ENCODE peak calls at places on chromosome 7, in four cellular contexts. O is NCI-H69, T is NCI-H2081, D is ACHN. E is an unnamed sample.

GRCh38 chr7:130897515-130898419 is 163.8 kb upstream of the KLF14 start:
- DNase-seq in O (no peak), T (no peak), D (peak; percentile 97), E (no peak)

GRCh38 chr7:75818462-75818861 is 4.9 kb upstream of the CCL24 start:
- DNase-seq in T (no peak), O (no peak), D (no peak), E (no peak)

GRCh38 chr7:113582471-113582870 is 336.3 kb downstream of the PPP1R3A start:
- DNase-seq in T (no peak), O (no peak), D (no peak), E (no peak)

GRCh38 chr7:103660455-103661371 is 214.7 kb upstream of the SLC26A5 start:
- DNase-seq in T (no peak), O (peak; percentile 18), D (peak; percentile 92), E (no peak)

GRCh38 chr7:108413782-108414492 is 42.3 kb downstream of the NRCAM start:
- DNase-seq in O (peak; percentile 66), T (no peak), D (peak; percentile 58), E (no peak)

GRCh38 chr7:117251687-117252086 is 71.2 kb downstream of the WNT2 start:
- DNase-seq in T (no peak), O (no peak), D (peak; percentile 74), E (no peak)

GRCh38 chr7:1852781-1853618 is 182.9 kb downstream of the ELFN1 start:
- DNase-seq in T (no peak), O (no peak), D (no peak), E (no peak)

GRCh38 chr7:7577888-7578287 is 11.2 kb downstream of the MIOS start:
- DNase-seq in O (no peak), T (no peak), D (no peak), E (no peak)

GRCh38 chr7:157837047-157837446 is 500.2 kb downstream of the DNAJB6 start:
- DNase-seq in O (no peak), D (no peak), T (no peak), E (no peak)

GRCh38 chr7:100642534-100642907 is 1.2 kb upstream of the TFR2 start:
- DNase-seq in T (no peak), D (no peak), O (no peak), E (no peak)

GRCh38 chr7:131640686-131641085 is 84.3 kb upstream of the PODXL start:
- DNase-seq in O (no peak), D (no peak), T (no peak), E (no peak)

GRCh38 chr7:32250494-32251260 is 180.5 kb upstream of the PDE1C start:
- DNase-seq in D (no peak), O (no peak), T (no peak), E (no peak)

GRCh38 chr7:103065666-103066065 is 8.9 kb downstream of the FBXL13 start:
- DNase-seq in T (peak; percentile 2), O (peak; percentile 54), D (peak; percentile 73), E (no peak)

GRCh38 chr7:137592232-137592896 is 248.8 kb upstream of the PTN start:
- DNase-seq in D (peak; percentile 67), T (peak; percentile 78), O (peak; percentile 78), E (peak; percentile 63)

GRCh38 chr7:359776-360361 is 69.9 kb downstream of the FOXL3 start:
- DNase-seq in T (no peak), O (no peak), D (no peak), E (no peak)

GRCh38 chr7:3076163-3076562 is 32.5 kb upstream of the CARD11 start:
- DNase-seq in T (no peak), O (no peak), D (no peak), E (no peak)

GRCh38 chr7:114243646-114244045 is 171.0 kb upstream of the FOXP2 start:
- DNase-seq in D (peak; percentile 52), T (no peak), O (no peak), E (no peak)

GRCh38 chr7:45670227-45670626 is 96.1 kb downstream of the ADCY1 start:
- DNase-seq in T (no peak), D (no peak), O (no peak), E (no peak)

GRCh38 chr7:41478187-41478586 is 224.7 kb downstream of the INHBA start:
- DNase-seq in T (no peak), D (no peak), O (no peak), E (no peak)

GRCh38 chr7:55065511-55066229 is 46.9 kb downstream of the EGFR start:
- DNase-seq in O (no peak), T (no peak), D (peak; percentile 98), E (no peak)

GRCh38 chr7:100035865-100036264 is 13.7 kb upstream of the ZSCAN21 start:
- DNase-seq in T (no peak), D (no peak), O (no peak), E (no peak)

GRCh38 chr7:24135003-24135817 is 148.8 kb upstream of the NPY start:
- DNase-seq in D (no peak), T (no peak), O (no peak), E (no peak)

GRCh38 chr7:4017785-4018184 is 664.3 kb upstream of the FOXK1 start:
- DNase-seq in D (no peak), T (no peak), O (no peak), E (no peak)

GRCh38 chr7:16267953-16268820 is 153.2 kb downstream of the CRPPA start:
- DNase-seq in T (no peak), D (no peak), O (no peak), E (no peak)

GRCh38 chr7:18354686-18355085 is 140.9 kb upstream of the HDAC9 start:
- DNase-seq in O (peak; percentile 46), T (no peak), D (no peak), E (no peak)

GRCh38 chr7:18206331-18206730 is 178.7 kb upstream of the PRPS1L1 start:
- DNase-seq in D (no peak), T (no peak), O (peak; percentile 80), E (no peak)

GRCh38 chr7:64874114-64874513 is 29.0 kb upstream of the ZNF273 start:
- DNase-seq in D (no peak), T (no peak), O (no peak), E (no peak)

GRCh38 chr7:96669812-96670211 is 39.8 kb downstream of the SEM1 start:
- DNase-seq in T (peak; percentile 37), O (peak; percentile 99), D (no peak), E (no peak)

E was measured in globus pallidus.